ENCODE peak calls at places on chromosomes 5 and 9, in four cellular contexts. S is cardiac muscle cell, M is T-helper 9 cell, H is GM04504. U is an unnamed sample.

GRCh38 chr9:96080364-96080763 is 204.9 kb downstream of the ERCC6L2 start:
- DNase-seq in S (no peak), M (no peak), H (no peak), U (no peak)

GRCh38 chr9:107890921-107891465 is 401.4 kb upstream of the KLF4 start:
- DNase-seq in S (no peak), M (no peak), H (no peak), U (no peak)

GRCh38 chr5:127660048-127660733 is 11.3 kb downstream of the CTXN3 start:
- DNase-seq in S (peak; percentile 57), M (no peak), H (no peak), U (no peak)

GRCh38 chr5:72042097-72042496 is 65.2 kb upstream of the MAP1B start:
- DNase-seq in S (no peak), M (no peak), H (no peak), U (no peak)

GRCh38 chr9:96073531-96074284 is 198.2 kb downstream of the ERCC6L2 start:
- DNase-seq in S (peak; percentile 17), M (no peak), H (no peak), U (no peak)

GRCh38 chr9:89278997-89279739 is 31.8 kb upstream of the CKS2 start:
- DNase-seq in S (peak; percentile 51), M (no peak), H (peak; percentile 32), U (no peak)

GRCh38 chr5:138748630-138749081 is 4.6 kb upstream of the CTNNA1 start:
- DNase-seq in S (no peak), M (no peak), H (no peak), U (no peak)

GRCh38 chr5:33489481-33490067 is 48.8 kb downstream of the TARS1 start:
- DNase-seq in S (no peak), M (no peak), H (no peak), U (no peak)

GRCh38 chr5:140398379-140398811 is 3.2 kb upstream of the ANKHD1 start:
- DNase-seq in S (no peak), M (no peak), H (no peak), U (no peak)

GRCh38 chr9:118148990-118149389 is 444.8 kb downstream of the TLR4 start:
- DNase-seq in S (no peak), M (no peak), H (no peak), U (no peak)

GRCh38 chr9:107637421-107638420 is 148.2 kb upstream of the KLF4 start:
- DNase-seq in S (peak; percentile 72), M (no peak), H (peak; percentile 94), U (peak; percentile 90)

GRCh38 chr5:113824307-113824706 is 310.8 kb downstream of the YTHDC2 start:
- DNase-seq in S (no peak), M (no peak), H (no peak), U (no peak)

GRCh38 chr9:77025146-77025545 is 5.7 kb downstream of the FOXB2 start:
- DNase-seq in S (no peak), M (no peak), H (no peak), U (no peak)

GRCh38 chr5:168529361-168530234 is 493 bp downstream of the FBLL1 start:
- DNase-seq in S (peak; percentile 41), M (no peak), H (no peak), U (no peak)